ENCODE peak calls at places on chromosomes 7 and 10, in five cellular contexts. One of them, this sample, is unnamed. For H3K4me1, the result is how much of the 10 kb centered on the place peaks cover.

GRCh38 chr7:435518-436366 is 83.9 kb downstream of the PDGFA start:
- DNase-seq in K562: no peak
- DNase-seq in heart left ventricle: no peak
- DNase-seq in colonic mucosa: peak
- DNase-seq in tibial artery: no peak
- DNase-seq in this sample: no peak

GRCh38 chr7:148116954-148117353 is 473.6 kb upstream of the C7orf33 start:
- DNase-seq in K562: no peak
- DNase-seq in colonic mucosa: no peak
- DNase-seq in tibial artery: no peak
- DNase-seq in heart left ventricle: no peak
- DNase-seq in this sample: no peak

GRCh38 chr10:58998924-58999713 is 177.3 kb upstream of the PHYHIPL start:
- DNase-seq in tibial artery: peak
- DNase-seq in colonic mucosa: no peak
- DNase-seq in K562: no peak
- DNase-seq in heart left ventricle: no peak
- DNase-seq in this sample: no peak

GRCh38 chr10:119754085-119754484 is 28.2 kb downstream of the INPP5F start:
- DNase-seq in heart left ventricle: no peak
- DNase-seq in colonic mucosa: no peak
- DNase-seq in tibial artery: no peak
- DNase-seq in K562: no peak
- DNase-seq in this sample: peak

GRCh38 chr7:105678811-105679495 is 97.7 kb upstream of the EFCAB10 start:
- DNase-seq in K562: no peak
- DNase-seq in tibial artery: peak
- DNase-seq in colonic mucosa: peak
- DNase-seq in heart left ventricle: peak
- DNase-seq in this sample: no peak

GRCh38 chr10:119669331-119669730 is 18.2 kb downstream of the BAG3 start:
- DNase-seq in K562: no peak
- DNase-seq in heart left ventricle: no peak
- DNase-seq in tibial artery: no peak
- DNase-seq in colonic mucosa: no peak
- DNase-seq in this sample: no peak

GRCh38 chr10:132266594-132267161 is 41.1 kb downstream of the STK32C start:
- DNase-seq in colonic mucosa: no peak
- DNase-seq in K562: no peak
- DNase-seq in tibial artery: no peak
- DNase-seq in heart left ventricle: no peak
- DNase-seq in this sample: peak

GRCh38 chr10:110260746-110261477 is 43.8 kb downstream of the SMNDC1 start:
- DNase-seq in colonic mucosa: no peak
- DNase-seq in tibial artery: no peak
- DNase-seq in K562: no peak
- DNase-seq in heart left ventricle: no peak
- DNase-seq in this sample: no peak

GRCh38 chr10:14485986-14486385 is 155.3 kb upstream of the FRMD4A start:
- DNase-seq in heart left ventricle: no peak
- DNase-seq in colonic mucosa: no peak
- DNase-seq in K562: no peak
- DNase-seq in tibial artery: no peak
- DNase-seq in this sample: no peak

GRCh38 chr7:55250313-55250712 is 114.8 kb upstream of the LANCL2 start:
- DNase-seq in K562: peak
- DNase-seq in tibial artery: no peak
- DNase-seq in heart left ventricle: no peak
- DNase-seq in colonic mucosa: peak
- DNase-seq in this sample: peak

GRCh38 chr10:81027223-81027622 is 489.5 kb downstream of the SH2D4B start:
- DNase-seq in tibial artery: no peak
- DNase-seq in K562: no peak
- DNase-seq in heart left ventricle: no peak
- DNase-seq in colonic mucosa: no peak
- DNase-seq in this sample: no peak

GRCh38 chr7:73918926-73919693 is 58.2 kb downstream of the TMEM270 start:
- DNase-seq in heart left ventricle: no peak
- DNase-seq in tibial artery: no peak
- DNase-seq in K562: peak
- DNase-seq in colonic mucosa: no peak
- DNase-seq in this sample: no peak

GRCh38 chr7:43764807-43765491 is 6.5 kb downstream of the BLVRA start:
- DNase-seq in heart left ventricle: no peak
- DNase-seq in colonic mucosa: no peak
- DNase-seq in tibial artery: no peak
- DNase-seq in K562: no peak
- DNase-seq in this sample: no peak

GRCh38 chr10:59865101-59865500 is 41.3 kb downstream of the CCDC6 start:
- DNase-seq in colonic mucosa: peak
- DNase-seq in K562: peak
- DNase-seq in tibial artery: no peak
- DNase-seq in heart left ventricle: peak
- DNase-seq in this sample: no peak

GRCh38 chr10:112519129-112519761 is 72.2 kb downstream of the VTI1A start:
- DNase-seq in tibial artery: no peak
- DNase-seq in heart left ventricle: no peak
- DNase-seq in K562: no peak
- DNase-seq in colonic mucosa: peak
- DNase-seq in this sample: no peak

GRCh38 chr7:100132697-100133137 is 6.0 kb downstream of the MBLAC1 start:
- DNase-seq in heart left ventricle: peak
- DNase-seq in K562: peak
- DNase-seq in colonic mucosa: peak
- DNase-seq in tibial artery: no peak
- DNase-seq in this sample: peak

GRCh38 chr10:15439381-15439837 is 68.3 kb upstream of the FAM171A1 start:
- DNase-seq in heart left ventricle: peak
- DNase-seq in K562: peak
- DNase-seq in tibial artery: peak
- DNase-seq in colonic mucosa: no peak
- DNase-seq in this sample: no peak

GRCh38 chr10:10785627-10786333 is 231.9 kb upstream of the CELF2 start:
- DNase-seq in tibial artery: no peak
- DNase-seq in K562: no peak
- DNase-seq in colonic mucosa: no peak
- DNase-seq in heart left ventricle: no peak
- DNase-seq in this sample: no peak

GRCh38 chr7:111744501-111745155 is 182.3 kb upstream of the IMMP2L start:
- DNase-seq in heart left ventricle: no peak
- DNase-seq in K562: no peak
- DNase-seq in colonic mucosa: no peak
- DNase-seq in tibial artery: no peak
- DNase-seq in this sample: no peak

GRCh38 chr10:73910764-73911552 is at the start of gene PLAU:
- DNase-seq in heart left ventricle: peak
- DNase-seq in K562: peak
- DNase-seq in colonic mucosa: peak
- DNase-seq in tibial artery: peak
- DNase-seq in this sample: peak

GRCh38 chr10:129580010-129580409 is 113.0 kb downstream of the MGMT start:
- DNase-seq in colonic mucosa: no peak
- DNase-seq in heart left ventricle: no peak
- DNase-seq in K562: no peak
- DNase-seq in tibial artery: no peak
- DNase-seq in this sample: no peak

GRCh38 chr10:54148508-54148907 is 652.5 kb downstream of the PCDH15 start:
- DNase-seq in colonic mucosa: no peak
- DNase-seq in K562: no peak
- DNase-seq in heart left ventricle: no peak
- DNase-seq in tibial artery: no peak
- DNase-seq in this sample: no peak

GRCh38 chr7:1586827-1587705 is 17.2 kb upstream of the PSMG3 start:
- DNase-seq in colonic mucosa: no peak
- DNase-seq in K562: no peak
- DNase-seq in heart left ventricle: no peak
- DNase-seq in tibial artery: no peak
- DNase-seq in this sample: peak

GRCh38 chr10:126459878-126460481 is 71.7 kb upstream of the ADAM12 start:
- DNase-seq in heart left ventricle: no peak
- DNase-seq in tibial artery: no peak
- DNase-seq in colonic mucosa: no peak
- DNase-seq in K562: no peak
- DNase-seq in this sample: no peak

GRCh38 chr7:123635551-123636359 is 19.9 kb upstream of the LMOD2 start:
- DNase-seq in colonic mucosa: no peak
- DNase-seq in heart left ventricle: no peak
- DNase-seq in tibial artery: no peak
- DNase-seq in K562: peak
- DNase-seq in this sample: no peak

GRCh38 chr10:58473966-58474365 is 38.7 kb upstream of the BICC1 start:
- DNase-seq in tibial artery: no peak
- DNase-seq in heart left ventricle: no peak
- DNase-seq in K562: no peak
- DNase-seq in colonic mucosa: no peak
- DNase-seq in this sample: no peak

GRCh38 chr10:103859161-103860141 is 4.1 kb upstream of the SH3PXD2A start:
- DNase-seq in K562: peak
- DNase-seq in tibial artery: no peak
- DNase-seq in heart left ventricle: peak
- DNase-seq in colonic mucosa: peak
- DNase-seq in this sample: peak

GRCh38 chr10:70132098-70133029 is at the start of gene AIFM2:
- DNase-seq in tibial artery: peak
- DNase-seq in heart left ventricle: peak
- DNase-seq in colonic mucosa: peak
- DNase-seq in K562: peak
- DNase-seq in this sample: peak

GRCh38 chr7:110827287-110827855 is 263.6 kb upstream of the LRRN3 start:
- DNase-seq in tibial artery: no peak
- DNase-seq in colonic mucosa: no peak
- DNase-seq in heart left ventricle: no peak
- DNase-seq in K562: no peak
- DNase-seq in this sample: no peak

GRCh38 chr7:4189151-4189570 is 492.9 kb upstream of the FOXK1 start:
- DNase-seq in K562: no peak
- DNase-seq in heart left ventricle: peak
- DNase-seq in colonic mucosa: peak
- DNase-seq in tibial artery: peak
- DNase-seq in this sample: no peak

GRCh38 chr10:126049741-126050140 is 153.4 kb downstream of the FANK1 start:
- DNase-seq in tibial artery: no peak
- DNase-seq in K562: no peak
- DNase-seq in heart left ventricle: peak
- DNase-seq in colonic mucosa: no peak
- DNase-seq in this sample: peak

GRCh38 chr10:97196213-97197029 is 10.7 kb upstream of the SLIT1 start:
- DNase-seq in colonic mucosa: peak
- DNase-seq in K562: peak
- DNase-seq in heart left ventricle: peak
- DNase-seq in tibial artery: peak
- DNase-seq in this sample: peak

GRCh38 chr10:119657725-119658124 is 6.5 kb downstream of the BAG3 start:
- DNase-seq in K562: no peak
- DNase-seq in tibial artery: no peak
- DNase-seq in colonic mucosa: no peak
- DNase-seq in heart left ventricle: no peak
- DNase-seq in this sample: no peak

GRCh38 chr10:72886596-72887522 is 6.7 kb upstream of the OIT3 start:
- DNase-seq in tibial artery: no peak
- DNase-seq in colonic mucosa: no peak
- DNase-seq in heart left ventricle: peak
- DNase-seq in K562: no peak
- DNase-seq in this sample: no peak

GRCh38 chr7:30859940-30860623 is 51.6 kb upstream of the AQP1 start:
- DNase-seq in colonic mucosa: no peak
- DNase-seq in heart left ventricle: no peak
- DNase-seq in tibial artery: no peak
- DNase-seq in K562: no peak
- DNase-seq in this sample: no peak

GRCh38 chr10:88066876-88067275 is 203.5 kb downstream of the PTEN start:
- DNase-seq in K562: no peak
- DNase-seq in heart left ventricle: no peak
- DNase-seq in colonic mucosa: no peak
- DNase-seq in tibial artery: no peak
- DNase-seq in this sample: no peak

GRCh38 chr7:136869991-136870798 is 1.7 kb downstream of the CHRM2 start:
- DNase-seq in colonic mucosa: no peak
- DNase-seq in heart left ventricle: peak
- DNase-seq in K562: no peak
- DNase-seq in tibial artery: no peak
- DNase-seq in this sample: peak
- H3K4me3 ChIP-seq in colonic mucosa: peak
- H3K4me3 ChIP-seq in heart left ventricle: peak
- H3K4me3 ChIP-seq in K562: no peak
- H3K4me3 ChIP-seq in tibial artery: peak
- H3K4me3 ChIP-seq in this sample: peak

GRCh38 chr7:17305387-17306171 is 7.1 kb downstream of the AHR start:
- DNase-seq in tibial artery: no peak
- DNase-seq in heart left ventricle: no peak
- DNase-seq in colonic mucosa: no peak
- DNase-seq in K562: no peak
- DNase-seq in this sample: no peak
- H3K4me1 ChIP-seq in tibial artery: under half
- H3K4me1 ChIP-seq in heart left ventricle: under half
- H3K4me1 ChIP-seq in colonic mucosa: under half
- H3K4me1 ChIP-seq in K562: under half
- H3K4me1 ChIP-seq in this sample: under half

GRCh38 chr7:21028990-21029337 is 242.3 kb upstream of the SP8 start:
- DNase-seq in tibial artery: no peak
- DNase-seq in colonic mucosa: no peak
- DNase-seq in K562: no peak
- DNase-seq in heart left ventricle: no peak
- DNase-seq in this sample: no peak
- TF ChIP-seq CTCF in tibial artery: no peak
- TF ChIP-seq CTCF in colonic mucosa: no peak
- TF ChIP-seq CTCF in K562: no peak
- TF ChIP-seq CTCF in heart left ventricle: no peak
- TF ChIP-seq CTCF in this sample: no peak

DNA sequence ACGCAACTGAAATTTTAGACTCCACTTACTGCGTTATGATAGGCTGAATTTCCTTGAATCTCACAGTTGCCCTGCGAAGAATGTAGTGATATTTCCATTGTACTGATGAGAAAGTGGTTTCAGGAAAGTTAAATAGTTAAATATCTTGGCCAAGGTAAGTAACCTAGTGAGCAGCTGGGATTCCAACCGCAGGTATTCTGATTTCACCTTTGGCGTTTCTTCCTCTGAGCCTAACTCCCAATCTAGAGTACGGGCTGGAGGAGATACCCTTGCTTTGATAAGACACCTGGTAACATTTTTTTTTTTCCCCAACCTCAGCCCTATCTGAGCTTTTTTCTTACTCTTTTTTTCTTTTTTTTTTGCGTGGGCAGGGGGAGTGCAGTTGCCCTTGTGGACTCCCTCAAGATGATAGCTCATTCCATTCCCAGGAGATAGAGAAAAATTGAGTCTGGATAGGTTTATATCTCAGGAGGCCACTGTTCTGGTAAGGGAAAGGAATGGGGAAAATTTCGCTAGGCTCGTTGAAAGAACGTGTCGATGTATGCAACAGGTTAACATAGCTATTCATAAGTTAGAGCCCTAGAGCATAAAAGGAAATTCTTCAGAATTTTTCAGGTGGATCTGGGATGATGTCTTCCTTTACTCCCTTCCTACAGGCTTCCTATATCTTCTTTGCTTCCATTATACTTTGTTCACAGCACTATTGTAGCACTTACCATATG is 3.1 kb upstream of the TAS2R38 start:
- DNase-seq in colonic mucosa: no peak
- DNase-seq in tibial artery: no peak
- DNase-seq in K562: no peak
- DNase-seq in heart left ventricle: no peak
- DNase-seq in this sample: no peak
- H3K4me3 ChIP-seq in colonic mucosa: no peak
- H3K4me3 ChIP-seq in tibial artery: no peak
- H3K4me3 ChIP-seq in K562: no peak
- H3K4me3 ChIP-seq in heart left ventricle: no peak
- H3K4me3 ChIP-seq in this sample: no peak